ENCODE peak calls at places on chromosomes 2 and 18, in eight cellular contexts. L, U, R, J, E, Z, X and C are unnamed samples.
A peak's percentile ranks its signal among the peaks of the same experiment; 100 is the strongest.

GRCh38 chr2:120733238-120733942 is 2.3 kb upstream of the GLI2 start:
- DNase-seq in X (no peak), Z (peak; percentile 55), R (no peak), L (peak; percentile 39), U (no peak), J (no peak), E (no peak), C (no peak)

GRCh38 chr2:7530001-7530400 is 612.8 kb downstream of the RNF144A start:
- DNase-seq in L (no peak), U (no peak), J (no peak), E (no peak), R (no peak), Z (no peak), X (no peak), C (no peak)

GRCh38 chr2:144006139-144006538 is 513.8 kb downstream of the ZEB2 start:
- DNase-seq in X (no peak), J (no peak), L (no peak), U (no peak), Z (no peak), R (no peak), E (peak; percentile 26), C (no peak)

GRCh38 chr2:54042341-54042740 is 71.5 kb upstream of the PSME4 start:
- DNase-seq in E (no peak), L (no peak), X (no peak), Z (no peak), U (no peak), J (no peak), R (no peak), C (no peak)

GRCh38 chr18:36211612-36212065 is 24.3 kb downstream of the MOCOS start:
- DNase-seq in X (no peak), Z (no peak), U (no peak), J (no peak), E (no peak), L (no peak), R (no peak), C (no peak)

GRCh38 chr2:159032580-159032979 is 64.1 kb downstream of the TANC1 start:
- DNase-seq in J (no peak), X (no peak), U (no peak), L (no peak), E (no peak), Z (no peak), R (no peak), C (no peak)

GRCh38 chr2:65232636-65233035 is 5.0 kb downstream of the ACTR2 start:
- DNase-seq in L (no peak), Z (no peak), R (no peak), E (no peak), U (no peak), X (no peak), J (no peak), C (no peak)

GRCh38 chr2:86107031-86107430 is 996 bp downstream of the PTCD3 start:
- DNase-seq in J (peak; percentile 75), R (no peak), E (no peak), Z (no peak), U (no peak), L (no peak), X (no peak), C (no peak)

GRCh38 chr2:62196278-62196901 is 475 bp downstream of the B3GNT2 start:
- DNase-seq in Z (peak; percentile 79), E (peak; percentile 92), J (peak; percentile 26), U (peak; percentile 37), R (peak; percentile 61), L (peak; percentile 86), X (peak; percentile 24), C (peak; percentile 70)

GRCh38 chr2:12923907-12924610 is 207.3 kb downstream of the TRIB2 start:
- DNase-seq in J (no peak), U (no peak), R (no peak), Z (no peak), X (no peak), L (no peak), E (no peak), C (no peak)

GRCh38 chr18:46324087-46324486 is 219.9 kb downstream of the HAUS1 start:
- DNase-seq in R (no peak), J (no peak), Z (no peak), E (no peak), U (no peak), X (no peak), L (no peak), C (no peak)

GRCh38 chr2:10278029-10278762 is 24.5 kb upstream of the HPCAL1 start:
- DNase-seq in J (no peak), U (peak; percentile 81), E (peak; percentile 93), X (peak; percentile 44), Z (peak; percentile 87), L (no peak), R (no peak), C (peak; percentile 80)

GRCh38 chr18:79484661-79485621 is 89.2 kb downstream of the NFATC1 start:
- DNase-seq in L (no peak), Z (peak; percentile 77), X (no peak), R (no peak), J (no peak), U (no peak), E (peak; percentile 75), C (peak; percentile 85)

GRCh38 chr2:219163156-219163555 is 2.5 kb upstream of the NHEJ1 start:
- DNase-seq in L (no peak), R (no peak), E (no peak), J (no peak), U (no peak), Z (no peak), X (no peak), C (no peak)

GRCh38 chr2:75560022-75560767 is 544 bp downstream of the EVA1A start:
- DNase-seq in J (peak; percentile 7), U (peak; percentile 16), L (peak; percentile 85), Z (no peak), E (peak; percentile 82), R (peak; percentile 71), X (no peak), C (no peak)

GRCh38 chr2:220280741-220281140 is 653.3 kb downstream of the SLC4A3 start:
- DNase-seq in X (no peak), Z (no peak), L (no peak), J (no peak), E (no peak), U (no peak), R (no peak), C (no peak)
- H3K27ac ChIP-seq in X (no peak overlapping the region), Z (no peak overlapping the region), L (no peak overlapping the region), J (no peak overlapping the region), E (no peak overlapping the region), U (no peak overlapping the region), R (no peak overlapping the region), C (no peak overlapping the region)

DNA sequence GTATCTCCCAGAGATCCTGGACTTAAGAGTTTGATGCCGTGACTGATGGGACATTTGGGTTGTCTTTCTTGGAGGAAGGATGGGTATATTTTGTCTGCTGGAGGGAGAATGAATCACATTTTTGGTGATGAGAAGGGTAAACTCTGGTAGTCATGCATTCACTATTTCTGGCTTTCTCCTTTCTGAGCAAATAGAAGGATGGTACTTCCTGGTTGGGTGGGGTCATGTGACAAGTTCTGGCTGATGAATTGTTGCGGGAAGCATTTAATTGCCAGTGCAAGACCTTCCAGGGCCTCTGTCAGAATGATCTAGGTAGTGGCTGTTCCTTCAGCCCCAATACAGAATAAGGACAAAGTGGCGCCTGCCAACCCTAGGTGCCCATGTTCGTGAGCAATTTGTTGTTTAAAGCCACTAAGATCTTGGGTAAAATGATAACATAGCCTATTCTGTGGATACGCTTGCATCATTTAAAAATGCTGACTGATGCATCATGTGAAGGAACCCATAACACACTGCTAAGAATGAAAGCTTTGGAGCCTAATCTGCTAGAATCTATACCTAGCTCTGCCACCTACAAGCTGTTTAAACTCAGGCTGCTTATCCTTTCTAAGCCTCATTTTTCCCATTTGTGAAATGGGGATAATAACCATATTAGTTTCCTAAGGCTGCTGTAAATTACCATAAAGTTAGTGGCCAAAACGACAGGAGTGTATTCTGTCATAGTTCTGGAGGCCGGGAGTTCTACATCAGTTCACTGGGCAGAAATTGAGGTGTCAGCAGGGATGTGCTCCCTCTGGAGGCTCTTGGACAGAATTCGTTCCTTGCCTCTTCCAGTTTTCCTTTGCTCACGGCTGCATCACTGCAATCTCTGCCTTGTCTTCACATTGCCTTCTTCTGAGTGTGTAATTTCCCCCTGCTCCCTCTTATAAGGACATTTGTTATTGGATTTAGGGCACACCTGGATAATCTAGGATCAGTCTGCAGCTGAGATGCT is 281.3 kb downstream of the AGPS start:
- DNase-seq in R (no peak), E (no peak), L (no peak), X (no peak), J (no peak), U (no peak), Z (no peak), C (no peak)
- H3K27me3 ChIP-seq in R (no peaks in the 10 kb centered on the region), E (peaks cover 9% of the 10 kb centered on the region), L (peaks cover 56% of the 10 kb centered on the region), X (no peaks in the 10 kb centered on the region), J (no peaks in the 10 kb centered on the region), U (no peaks in the 10 kb centered on the region), Z (no peaks in the 10 kb centered on the region), C (peaks cover 6% of the 10 kb centered on the region)

GRCh38 chr2:88069117-88069516 is 1.5 kb downstream of the SMYD1 start:
- DNase-seq in R (no peak), U (no peak), E (no peak), Z (no peak), X (no peak), L (no peak), J (no peak), C (no peak)

GRCh38 chr2:88068044-88068443 is 419 bp downstream of the SMYD1 start:
- DNase-seq in R (no peak), U (no peak), J (no peak), Z (no peak), E (no peak), L (no peak), X (no peak), C (no peak)

GRCh38 chr2:88066543-88066942 is 1.1 kb upstream of the SMYD1 start:
- DNase-seq in R (no peak), U (no peak), L (no peak), E (no peak), J (no peak), Z (no peak), X (no peak), C (no peak)

GRCh38 chr2:88067598-88067997 is at the start of gene SMYD1:
- DNase-seq in X (no peak), J (no peak), U (no peak), Z (no peak), L (no peak), E (no peak), R (no peak), C (no peak)

GRCh38 chr2:88067189-88067588 is 436 bp upstream of the SMYD1 start:
- DNase-seq in Z (no peak), X (no peak), J (no peak), R (no peak), U (no peak), L (no peak), E (no peak), C (no peak)
- H3K4me3 ChIP-seq in Z (no peak overlapping the region), X (no peak overlapping the region), J (no peak overlapping the region), R (no peak overlapping the region), U (no peak overlapping the region), L (no peak overlapping the region), E (no peak overlapping the region), C (no peak overlapping the region)

DNA sequence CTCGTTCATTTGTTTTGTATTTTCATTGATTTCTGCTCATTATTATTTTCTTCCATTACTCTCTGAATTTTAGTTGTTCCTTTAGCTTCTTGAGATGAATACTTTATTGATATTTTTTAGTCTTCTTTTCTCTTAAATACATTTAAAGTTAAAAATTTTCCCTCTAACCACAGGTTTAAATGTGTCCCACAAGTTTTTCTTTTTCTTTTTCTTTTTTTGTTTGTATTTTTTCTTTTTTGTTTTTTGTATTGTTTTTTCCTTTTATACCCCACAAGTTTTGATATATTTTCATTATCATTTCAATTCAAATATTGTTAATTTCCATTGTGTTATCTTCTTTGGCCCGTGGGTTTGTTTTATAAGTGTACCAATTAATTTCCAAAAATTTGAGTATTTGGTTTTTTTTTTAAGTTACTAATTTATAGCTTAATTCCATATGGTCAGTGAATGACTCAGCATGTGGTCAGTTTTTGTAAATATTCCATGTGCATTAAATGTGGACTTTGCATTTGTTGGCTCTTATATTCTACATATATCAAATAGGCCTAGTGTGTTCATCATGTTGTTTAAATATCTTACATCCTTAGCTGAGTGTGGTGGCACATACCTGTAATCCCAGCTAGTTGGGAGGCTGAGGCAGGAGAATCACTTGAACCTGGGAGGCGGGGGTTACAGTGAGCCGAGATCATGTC is 16.2 kb downstream of the CENPO start:
- DNase-seq in U (no peak), X (no peak), J (no peak), R (no peak), E (no peak), L (no peak), Z (no peak), C (no peak)
- H3K27ac ChIP-seq in U (no peak overlapping the region), X (no peak overlapping the region), J (no peak overlapping the region), R (no peak overlapping the region), E (no peak overlapping the region), L (no peak overlapping the region), Z (no peak overlapping the region), C (no peak overlapping the region)